ENCODE peak calls at places on chromosome 3, in seven cellular contexts. I is heart right ventricle, L is nephron progenitor cell, M is dorsolateral prefrontal cortex, Y is upper lobe of right lung, P is fibroblast of mammary gland, B is A549. R is an unnamed sample.

GRCh38 chr3:3618624-3619023 is 180.6 kb upstream of the LRRN1 start:
- DNase-seq in I (no peak), L (no peak), M (no peak), Y (no peak), P (no peak), B (no peak), R (no peak)

GRCh38 chr3:71355862-71356261 is 227.7 kb downstream of the FOXP1 start:
- DNase-seq in I (no peak), L (no peak), M (no peak), Y (no peak), P (no peak), B (no peak), R (no peak)

GRCh38 chr3:142087676-142088075 is 61.7 kb downstream of the TFDP2 start:
- DNase-seq in I (no peak), L (no peak), M (no peak), Y (no peak), P (peak), B (no peak), R (no peak)

GRCh38 chr3:18188491-18188890 is 236.6 kb downstream of the SATB1 start:
- DNase-seq in I (no peak), L (no peak), M (no peak), Y (no peak), P (no peak), B (no peak), R (no peak)

GRCh38 chr3:47836986-47837385 is 34.0 kb downstream of the DHX30 start:
- DNase-seq in I (no peak), L (no peak), M (peak), Y (no peak), P (no peak), B (no peak), R (no peak)

GRCh38 chr3:117532268-117532667 is 822.7 kb downstream of the TUSC7 start:
- DNase-seq in I (no peak), L (no peak), M (no peak), Y (no peak), P (no peak), B (no peak), R (no peak)

GRCh38 chr3:123088360-123088759 is 21.5 kb downstream of the PDIA5 start:
- DNase-seq in I (no peak), L (no peak), M (no peak), Y (no peak), P (no peak), B (no peak), R (no peak)

GRCh38 chr3:129994883-129995559 is 20.5 kb downstream of the TRH start:
- DNase-seq in I (no peak), L (no peak), M (peak), Y (peak), P (no peak), B (no peak), R (no peak)

GRCh38 chr3:104960579-104960978 is 406.1 kb upstream of the ALCAM start:
- DNase-seq in I (no peak), L (no peak), M (no peak), Y (no peak), P (peak), B (no peak), R (no peak)

GRCh38 chr3:141331370-141332318 is 36.7 kb upstream of the ZBTB38 start:
- DNase-seq in I (peak), L (no peak), M (no peak), Y (no peak), P (peak), B (peak), R (no peak)

GRCh38 chr3:162534431-162534830 is 1037.8 kb downstream of the OTOL1 start:
- DNase-seq in I (no peak), L (no peak), M (no peak), Y (no peak), P (no peak), B (no peak), R (no peak)

GRCh38 chr3:43616034-43616433 is 5.8 kb downstream of the ANO10 start:
- DNase-seq in I (no peak), L (no peak), M (no peak), Y (no peak), P (no peak), B (no peak), R (no peak)

GRCh38 chr3:186883686-186884058 is 41.2 kb downstream of the ADIPOQ start:
- DNase-seq in I (no peak), L (no peak), M (no peak), Y (no peak), P (no peak), B (no peak), R (no peak)

GRCh38 chr3:168213920-168214319 is 118.2 kb upstream of the GOLIM4 start:
- DNase-seq in I (no peak), L (no peak), M (no peak), Y (no peak), P (no peak), B (no peak), R (no peak)

GRCh38 chr3:55505776-55506175 is 18.7 kb upstream of the WNT5A start:
- DNase-seq in I (no peak), L (no peak), M (no peak), Y (no peak), P (no peak), B (no peak), R (no peak)

GRCh38 chr3:127482216-127483004 is 108.1 kb downstream of the TPRA1 start:
- DNase-seq in I (no peak), L (no peak), M (peak), Y (no peak), P (peak), B (no peak), R (no peak)

GRCh38 chr3:10015476-10015904 is 10.7 kb upstream of the FANCD2 start:
- DNase-seq in I (peak), L (no peak), M (peak), Y (peak), P (peak), B (no peak), R (no peak)

GRCh38 chr3:172194702-172195392 is 155.5 kb downstream of the FNDC3B start:
- DNase-seq in I (no peak), L (no peak), M (no peak), Y (no peak), P (peak), B (peak), R (no peak)

GRCh38 chr3:179898024-179898423 is 138.7 kb downstream of the PEX5L start:
- DNase-seq in I (no peak), L (peak), M (no peak), Y (no peak), P (peak), B (peak), R (no peak)

DNA sequence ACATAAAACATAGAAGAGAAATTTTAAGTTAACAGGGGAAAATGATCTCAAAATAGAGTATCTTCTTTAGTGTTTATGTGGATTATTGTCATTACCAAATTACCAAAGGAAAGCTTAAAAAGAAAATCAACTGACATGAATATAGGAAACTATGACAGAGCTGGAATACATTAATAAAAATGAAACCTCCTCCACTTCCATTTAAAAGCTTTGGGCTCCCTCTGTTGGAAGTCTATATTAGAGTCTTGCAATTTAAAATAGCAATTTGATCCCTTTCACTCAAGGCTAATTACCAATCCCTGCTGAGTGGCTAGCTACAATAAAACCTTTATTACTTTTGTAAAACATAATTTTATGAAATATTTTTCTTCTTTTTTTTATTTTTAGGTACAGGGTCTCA is 61.4 kb upstream of the IMPG2 start:
- DNase-seq in I (no peak), L (no peak), M (no peak), Y (no peak), P (peak), B (no peak), R (no peak)
- TF ChIP-seq CTCF in I (peak), L (peak), M (peak), Y (peak), P (peak), B (peak), R (peak)

GRCh38 chr3:128745742-128746141 is 19.8 kb downstream of the RAB7A start:
- DNase-seq in I (no peak), L (no peak), M (no peak), Y (no peak), P (no peak), B (no peak), R (no peak)
- TF ChIP-seq CTCF in I (no peak), L (no peak), M (no peak), Y (no peak), P (no peak), B (no peak), R (peak)

GRCh38 chr3:24359645-24360462 is 134.8 kb downstream of the THRB start:
- DNase-seq in I (no peak), L (no peak), M (no peak), Y (no peak), P (no peak), B (no peak), R (no peak)
- TF ChIP-seq CTCF in I (no peak), L (no peak), M (no peak), Y (no peak), P (peak), B (peak), R (peak)

GRCh38 chr3:193559100-193559499 is 4.4 kb upstream of the ATP13A4 start:
- DNase-seq in I (no peak), L (no peak), M (no peak), Y (no peak), P (peak), B (no peak), R (no peak)

GRCh38 chr3:193563429-193563828 is 8.7 kb upstream of the ATP13A4 start:
- DNase-seq in I (no peak), L (no peak), M (no peak), Y (no peak), P (no peak), B (no peak), R (no peak)

GRCh38 chr3:193560870-193561269 is 6.2 kb upstream of the ATP13A4 start:
- DNase-seq in I (peak), L (no peak), M (peak), Y (no peak), P (no peak), B (no peak), R (no peak)

GRCh38 chr3:193560091-193560490 is 5.4 kb upstream of the ATP13A4 start:
- DNase-seq in I (no peak), L (no peak), M (no peak), Y (no peak), P (no peak), B (no peak), R (no peak)

GRCh38 chr3:193563999-193564398 is 9.3 kb upstream of the ATP13A4 start:
- DNase-seq in I (no peak), L (no peak), M (no peak), Y (no peak), P (no peak), B (no peak), R (no peak)
- TF ChIP-seq CTCF in I (no peak), L (no peak), M (no peak), Y (peak), P (peak), B (no peak), R (peak)

GRCh38 chr3:155978324-155978723 is 107.9 kb downstream of the GMPS start:
- DNase-seq in I (no peak), L (no peak), M (no peak), Y (no peak), P (no peak), B (no peak), R (no peak)
- TF ChIP-seq CTCF in I (no peak), L (peak), M (peak), Y (peak), P (peak), B (peak), R (peak)

GRCh38 chr3:112115161-112115739 is 17.8 kb downstream of the GCSAM start:
- DNase-seq in I (no peak), L (no peak), M (no peak), Y (no peak), P (no peak), B (no peak), R (no peak)

GRCh38 chr3:112116777-112117186 is 16.3 kb downstream of the GCSAM start:
- DNase-seq in I (peak), L (no peak), M (no peak), Y (no peak), P (no peak), B (no peak), R (no peak)

GRCh38 chr3:112114558-112115160 is 18.4 kb downstream of the GCSAM start:
- DNase-seq in I (no peak), L (no peak), M (no peak), Y (no peak), P (no peak), B (no peak), R (no peak)

GRCh38 chr3:112117415-112117814 is 15.6 kb downstream of the GCSAM start:
- DNase-seq in I (no peak), L (no peak), M (no peak), Y (no peak), P (no peak), B (no peak), R (no peak)

GRCh38 chr3:112115806-112116383 is 17.2 kb downstream of the GCSAM start:
- DNase-seq in I (no peak), L (no peak), M (no peak), Y (no peak), P (no peak), B (no peak), R (no peak)
- TF ChIP-seq CTCF in I (no peak), L (no peak), M (no peak), Y (no peak), P (no peak), B (no peak), R (no peak)

DNA sequence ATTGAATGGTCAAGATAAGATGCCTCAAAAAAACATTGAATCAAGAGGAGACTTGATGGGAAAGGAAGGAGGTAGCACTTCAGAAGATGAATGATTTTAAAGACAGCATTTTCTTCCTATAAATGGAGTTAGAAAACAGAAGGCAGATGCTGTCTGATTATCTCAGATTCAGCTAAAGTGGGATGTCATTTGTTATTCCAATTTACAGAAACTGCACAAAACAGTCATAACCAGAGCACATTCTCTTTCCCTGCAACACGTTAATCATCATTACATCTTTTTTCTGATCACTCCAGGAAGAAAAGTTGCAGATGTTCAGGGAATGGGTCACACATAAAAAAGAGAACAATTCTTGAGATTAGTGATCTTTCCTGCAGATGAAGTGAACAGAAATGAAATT is 1141.7 kb downstream of the SI start:
- DNase-seq in I (no peak), L (no peak), M (no peak), Y (no peak), P (no peak), B (no peak), R (no peak)
- TF ChIP-seq CTCF in I (no peak), L (no peak), M (no peak), Y (no peak), P (no peak), B (no peak), R (no peak)

GRCh38 chr3:188663839-188664238 is 507.9 kb upstream of the TPRG1 start:
- DNase-seq in I (no peak), L (no peak), M (no peak), Y (no peak), P (no peak), B (no peak), R (no peak)

GRCh38 chr3:188661801-188662200 is 507.8 kb downstream of the LPP start:
- DNase-seq in I (no peak), L (no peak), M (no peak), Y (no peak), P (no peak), B (no peak), R (no peak)

GRCh38 chr3:188662214-188662613 is 508.3 kb downstream of the LPP start:
- DNase-seq in I (no peak), L (no peak), M (no peak), Y (no peak), P (no peak), B (no peak), R (no peak)

GRCh38 chr3:188659444-188660100 is 505.6 kb downstream of the LPP start:
- DNase-seq in I (no peak), L (no peak), M (no peak), Y (no peak), P (peak), B (no peak), R (no peak)

GRCh38 chr3:188664795-188665194 is 507.0 kb upstream of the TPRG1 start:
- DNase-seq in I (no peak), L (no peak), M (no peak), Y (no peak), P (peak), B (no peak), R (no peak)
- TF ChIP-seq CTCF in I (peak), L (no peak), M (no peak), Y (no peak), P (peak), B (peak), R (peak)

DNA sequence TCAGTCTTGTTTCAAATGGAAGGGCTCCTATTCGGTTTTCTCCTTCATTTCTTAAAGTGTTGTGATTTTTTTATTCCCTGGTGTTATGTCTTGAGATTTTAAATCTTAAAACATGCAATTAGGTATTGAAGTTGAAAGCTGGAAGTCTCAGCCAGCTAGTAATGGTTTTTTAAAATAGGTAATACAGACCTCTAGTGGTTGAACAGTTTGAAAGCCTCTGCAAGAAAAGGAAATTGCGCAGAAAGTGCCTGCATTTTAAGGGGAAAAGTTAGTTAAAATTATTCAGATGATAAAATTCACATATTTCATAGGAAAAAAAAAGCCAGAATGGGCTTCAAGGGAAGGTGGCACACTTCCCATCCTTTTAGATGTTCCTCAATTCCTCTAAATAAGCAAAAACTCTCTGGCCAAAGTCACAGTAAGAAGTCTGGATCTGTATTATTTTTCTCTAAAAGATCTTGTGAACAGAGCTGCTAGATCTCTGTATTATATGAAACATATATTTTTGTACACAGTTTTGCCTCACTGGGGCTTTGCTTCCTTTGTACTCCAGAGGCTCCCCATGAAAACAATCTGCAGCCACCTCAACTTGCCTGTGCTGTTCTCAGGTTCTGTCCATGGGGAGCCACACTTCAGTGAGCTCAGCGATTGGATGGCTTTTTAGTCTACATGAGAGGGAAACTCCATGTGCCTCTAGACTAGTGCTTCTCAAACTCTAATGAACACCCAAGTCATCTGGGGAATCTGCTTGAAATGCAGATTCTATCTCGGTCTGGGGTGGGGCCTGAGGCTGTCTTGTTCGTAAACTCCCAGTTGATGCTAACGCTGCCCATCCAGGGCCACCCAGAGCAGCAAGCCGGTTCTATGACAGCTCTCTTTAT is 21.5 kb downstream of the AGTR1 start:
- DNase-seq in I (no peak), L (no peak), M (no peak), Y (no peak), P (peak), B (no peak), R (no peak)
- TF ChIP-seq CTCF in I (peak), L (peak), M (peak), Y (peak), P (peak), B (peak), R (peak)